ENCODE peak calls at places on chromosomes 3 and 15, in seven cellular contexts. One of them, this sample, is unnamed.

GRCh38 chr3:50418845-50419244 is 59.5 kb upstream of the TMEM115 start:
- DNase-seq in testis: no peak
- DNase-seq in suprapubic skin: no peak
- DNase-seq in pancreas: no peak
- DNase-seq in adrenal gland: no peak
- DNase-seq in CD8-positive, alpha-beta T cell: no peak
- DNase-seq in choroid plexus epithelial cell: peak; percentile 21
- DNase-seq in this sample: no peak

GRCh38 chr15:28980709-28981350 is 95.1 kb downstream of the APBA2 start:
- DNase-seq in testis: no peak
- DNase-seq in suprapubic skin: no peak
- DNase-seq in pancreas: no peak
- DNase-seq in adrenal gland: no peak
- DNase-seq in CD8-positive, alpha-beta T cell: no peak
- DNase-seq in choroid plexus epithelial cell: no peak
- DNase-seq in this sample: no peak

GRCh38 chr15:45231864-45232562 is 20.0 kb upstream of the SLC28A2 start:
- DNase-seq in testis: no peak
- DNase-seq in suprapubic skin: no peak
- DNase-seq in pancreas: no peak
- DNase-seq in adrenal gland: no peak
- DNase-seq in CD8-positive, alpha-beta T cell: no peak
- DNase-seq in choroid plexus epithelial cell: no peak
- DNase-seq in this sample: no peak

GRCh38 chr3:117628896-117629295 is 919.3 kb downstream of the TUSC7 start:
- DNase-seq in testis: no peak
- DNase-seq in suprapubic skin: no peak
- DNase-seq in pancreas: no peak
- DNase-seq in adrenal gland: no peak
- DNase-seq in CD8-positive, alpha-beta T cell: no peak
- DNase-seq in choroid plexus epithelial cell: peak; percentile 97
- DNase-seq in this sample: no peak

GRCh38 chr3:141656771-141657170 is 81.3 kb upstream of the RNF7 start:
- DNase-seq in testis: no peak
- DNase-seq in suprapubic skin: no peak
- DNase-seq in pancreas: no peak
- DNase-seq in adrenal gland: no peak
- DNase-seq in CD8-positive, alpha-beta T cell: no peak
- DNase-seq in choroid plexus epithelial cell: peak; percentile 76
- DNase-seq in this sample: no peak

GRCh38 chr3:30655187-30655812 is 48.9 kb downstream of the TGFBR2 start:
- DNase-seq in testis: no peak
- DNase-seq in suprapubic skin: no peak
- DNase-seq in pancreas: no peak
- DNase-seq in adrenal gland: no peak
- DNase-seq in CD8-positive, alpha-beta T cell: peak; percentile 63
- DNase-seq in choroid plexus epithelial cell: peak; percentile 92
- DNase-seq in this sample: no peak

GRCh38 chr3:117524890-117525289 is 815.3 kb downstream of the TUSC7 start:
- DNase-seq in testis: no peak
- DNase-seq in suprapubic skin: no peak
- DNase-seq in pancreas: no peak
- DNase-seq in adrenal gland: no peak
- DNase-seq in CD8-positive, alpha-beta T cell: no peak
- DNase-seq in choroid plexus epithelial cell: peak; percentile 61
- DNase-seq in this sample: no peak

GRCh38 chr3:153166206-153166605 is 4.2 kb downstream of the RAP2B start:
- DNase-seq in testis: no peak
- DNase-seq in suprapubic skin: no peak
- DNase-seq in pancreas: no peak
- DNase-seq in adrenal gland: no peak
- DNase-seq in CD8-positive, alpha-beta T cell: peak; percentile 40
- DNase-seq in choroid plexus epithelial cell: peak; percentile 49
- DNase-seq in this sample: no peak

GRCh38 chr3:116442331-116443021 is 2.8 kb downstream of the LSAMP start:
- DNase-seq in testis: no peak
- DNase-seq in suprapubic skin: no peak
- DNase-seq in pancreas: no peak
- DNase-seq in adrenal gland: no peak
- DNase-seq in CD8-positive, alpha-beta T cell: no peak
- DNase-seq in choroid plexus epithelial cell: no peak
- DNase-seq in this sample: no peak

GRCh38 chr15:44584162-44584749 is 47.3 kb downstream of the EIF3J start:
- DNase-seq in testis: peak; percentile 32
- DNase-seq in suprapubic skin: no peak
- DNase-seq in pancreas: peak; percentile 42
- DNase-seq in adrenal gland: peak; percentile 53
- DNase-seq in CD8-positive, alpha-beta T cell: peak; percentile 63
- DNase-seq in choroid plexus epithelial cell: peak; percentile 37
- DNase-seq in this sample: no peak

GRCh38 chr15:39310633-39311032 is 270.2 kb upstream of the THBS1 start:
- DNase-seq in testis: no peak
- DNase-seq in suprapubic skin: no peak
- DNase-seq in pancreas: no peak
- DNase-seq in adrenal gland: no peak
- DNase-seq in CD8-positive, alpha-beta T cell: no peak
- DNase-seq in choroid plexus epithelial cell: no peak
- DNase-seq in this sample: no peak

GRCh38 chr15:70522323-70522966 is 240.9 kb downstream of the UACA start:
- DNase-seq in testis: no peak
- DNase-seq in suprapubic skin: no peak
- DNase-seq in pancreas: no peak
- DNase-seq in adrenal gland: no peak
- DNase-seq in CD8-positive, alpha-beta T cell: no peak
- DNase-seq in choroid plexus epithelial cell: no peak
- DNase-seq in this sample: no peak

GRCh38 chr15:71761649-71762048 is 48.7 kb upstream of the NR2E3 start:
- DNase-seq in testis: no peak
- DNase-seq in suprapubic skin: no peak
- DNase-seq in pancreas: no peak
- DNase-seq in adrenal gland: peak; percentile 80
- DNase-seq in CD8-positive, alpha-beta T cell: no peak
- DNase-seq in choroid plexus epithelial cell: peak; percentile 89
- DNase-seq in this sample: no peak

GRCh38 chr3:127787556-127787955 is 34.8 kb downstream of the MGLL start:
- DNase-seq in testis: no peak
- DNase-seq in suprapubic skin: no peak
- DNase-seq in pancreas: no peak
- DNase-seq in adrenal gland: no peak
- DNase-seq in CD8-positive, alpha-beta T cell: no peak
- DNase-seq in choroid plexus epithelial cell: no peak
- DNase-seq in this sample: no peak

GRCh38 chr15:22227961-22228762 is 147.8 kb downstream of the OR4M2 start:
- DNase-seq in testis: no peak
- DNase-seq in suprapubic skin: no peak
- DNase-seq in pancreas: no peak
- DNase-seq in adrenal gland: no peak
- DNase-seq in CD8-positive, alpha-beta T cell: no peak
- DNase-seq in choroid plexus epithelial cell: no peak
- DNase-seq in this sample: peak; percentile 20

GRCh38 chr3:20108869-20109268 is 68.6 kb downstream of the KAT2B start:
- DNase-seq in testis: no peak
- DNase-seq in suprapubic skin: no peak
- DNase-seq in pancreas: no peak
- DNase-seq in adrenal gland: no peak
- DNase-seq in CD8-positive, alpha-beta T cell: no peak
- DNase-seq in choroid plexus epithelial cell: no peak
- DNase-seq in this sample: no peak

GRCh38 chr15:31403606-31404005 is 77.0 kb downstream of the KLF13 start:
- DNase-seq in testis: no peak
- DNase-seq in suprapubic skin: no peak
- DNase-seq in pancreas: no peak
- DNase-seq in adrenal gland: no peak
- DNase-seq in CD8-positive, alpha-beta T cell: no peak
- DNase-seq in choroid plexus epithelial cell: peak; percentile 61
- DNase-seq in this sample: no peak

GRCh38 chr15:66965201-66965900 is 100.1 kb upstream of the SMAD3 start:
- DNase-seq in testis: no peak
- DNase-seq in suprapubic skin: no peak
- DNase-seq in pancreas: no peak
- DNase-seq in adrenal gland: no peak
- DNase-seq in CD8-positive, alpha-beta T cell: no peak
- DNase-seq in choroid plexus epithelial cell: no peak
- DNase-seq in this sample: no peak

GRCh38 chr3:187770224-187770623 is 25.0 kb upstream of the BCL6 start:
- DNase-seq in testis: no peak
- DNase-seq in suprapubic skin: no peak
- DNase-seq in pancreas: no peak
- DNase-seq in adrenal gland: no peak
- DNase-seq in CD8-positive, alpha-beta T cell: no peak
- DNase-seq in choroid plexus epithelial cell: no peak
- DNase-seq in this sample: no peak

GRCh38 chr3:5285439-5285838 is 97.9 kb downstream of the EDEM1 start:
- DNase-seq in testis: no peak
- DNase-seq in suprapubic skin: no peak
- DNase-seq in pancreas: no peak
- DNase-seq in adrenal gland: no peak
- DNase-seq in CD8-positive, alpha-beta T cell: no peak
- DNase-seq in choroid plexus epithelial cell: no peak
- DNase-seq in this sample: no peak

GRCh38 chr3:176840604-176841287 is 356.5 kb downstream of the TBL1XR1 start:
- DNase-seq in testis: no peak
- DNase-seq in suprapubic skin: no peak
- DNase-seq in pancreas: no peak
- DNase-seq in adrenal gland: no peak
- DNase-seq in CD8-positive, alpha-beta T cell: no peak
- DNase-seq in choroid plexus epithelial cell: no peak
- DNase-seq in this sample: no peak

GRCh38 chr15:65354835-65355172 is 23.0 kb downstream of the IGDCC3 start:
- DNase-seq in testis: no peak
- DNase-seq in suprapubic skin: no peak
- DNase-seq in pancreas: no peak
- DNase-seq in adrenal gland: no peak
- DNase-seq in CD8-positive, alpha-beta T cell: no peak
- DNase-seq in choroid plexus epithelial cell: no peak
- DNase-seq in this sample: no peak

GRCh38 chr3:171807129-171807675 is 3.1 kb downstream of the PLD1 start:
- DNase-seq in testis: no peak
- DNase-seq in suprapubic skin: no peak
- DNase-seq in pancreas: no peak
- DNase-seq in adrenal gland: no peak
- DNase-seq in CD8-positive, alpha-beta T cell: no peak
- DNase-seq in choroid plexus epithelial cell: no peak
- DNase-seq in this sample: no peak

GRCh38 chr15:73264881-73265280 is 103.9 kb downstream of the HCN4 start:
- DNase-seq in testis: no peak
- DNase-seq in suprapubic skin: no peak
- DNase-seq in pancreas: no peak
- DNase-seq in adrenal gland: no peak
- DNase-seq in CD8-positive, alpha-beta T cell: no peak
- DNase-seq in choroid plexus epithelial cell: no peak
- DNase-seq in this sample: no peak

GRCh38 chr3:129596194-129597086 is 10.0 kb downstream of the PLXND1 start:
- DNase-seq in testis: peak; percentile 81
- DNase-seq in suprapubic skin: peak; percentile 92
- DNase-seq in pancreas: no peak
- DNase-seq in adrenal gland: peak; percentile 77
- DNase-seq in CD8-positive, alpha-beta T cell: no peak
- DNase-seq in choroid plexus epithelial cell: peak; percentile 88
- DNase-seq in this sample: no peak

GRCh38 chr3:194137314-194138097 is 1.6 kb downstream of the HES1 start:
- DNase-seq in testis: peak; percentile 79
- DNase-seq in suprapubic skin: peak; percentile 78
- DNase-seq in pancreas: peak; percentile 83
- DNase-seq in adrenal gland: peak; percentile 75
- DNase-seq in CD8-positive, alpha-beta T cell: peak; percentile 45
- DNase-seq in choroid plexus epithelial cell: peak; percentile 81
- DNase-seq in this sample: no peak
- TF ChIP-seq CTCF in testis: peak; percentile 30
- TF ChIP-seq CTCF in suprapubic skin: peak; percentile 13
- TF ChIP-seq CTCF in pancreas: no peak
- TF ChIP-seq CTCF in adrenal gland: no peak
- TF ChIP-seq CTCF in CD8-positive, alpha-beta T cell: peak; percentile 16
- TF ChIP-seq CTCF in choroid plexus epithelial cell: peak; percentile 43
- TF ChIP-seq CTCF in this sample: no peak

GRCh38 chr15:37087050-37087691 is 13.2 kb downstream of the MEIS2 start:
- DNase-seq in testis: no peak
- DNase-seq in suprapubic skin: no peak
- DNase-seq in pancreas: no peak
- DNase-seq in adrenal gland: no peak
- DNase-seq in CD8-positive, alpha-beta T cell: no peak
- DNase-seq in choroid plexus epithelial cell: no peak
- DNase-seq in this sample: no peak
- TF ChIP-seq CTCF in testis: no peak
- TF ChIP-seq CTCF in suprapubic skin: no peak
- TF ChIP-seq CTCF in pancreas: no peak
- TF ChIP-seq CTCF in adrenal gland: no peak
- TF ChIP-seq CTCF in CD8-positive, alpha-beta T cell: no peak
- TF ChIP-seq CTCF in choroid plexus epithelial cell: no peak
- TF ChIP-seq CTCF in this sample: no peak

GRCh38 chr15:68553994-68554715 is 24.6 kb upstream of the CORO2B start:
- DNase-seq in testis: peak; percentile 85
- DNase-seq in suprapubic skin: no peak
- DNase-seq in pancreas: peak; percentile 63
- DNase-seq in adrenal gland: peak; percentile 73
- DNase-seq in CD8-positive, alpha-beta T cell: peak; percentile 46
- DNase-seq in choroid plexus epithelial cell: peak; percentile 77
- DNase-seq in this sample: peak; percentile 88

GRCh38 chr15:68556139-68556990 is 22.4 kb upstream of the CORO2B start:
- DNase-seq in testis: no peak
- DNase-seq in suprapubic skin: peak; percentile 46
- DNase-seq in pancreas: no peak
- DNase-seq in adrenal gland: no peak
- DNase-seq in CD8-positive, alpha-beta T cell: no peak
- DNase-seq in choroid plexus epithelial cell: no peak
- DNase-seq in this sample: no peak

GRCh38 chr15:68554716-68555347 is 24.0 kb upstream of the CORO2B start:
- DNase-seq in testis: no peak
- DNase-seq in suprapubic skin: no peak
- DNase-seq in pancreas: no peak
- DNase-seq in adrenal gland: no peak
- DNase-seq in CD8-positive, alpha-beta T cell: no peak
- DNase-seq in choroid plexus epithelial cell: no peak
- DNase-seq in this sample: no peak

GRCh38 chr15:68553594-68553993 is 25.2 kb upstream of the CORO2B start:
- DNase-seq in testis: no peak
- DNase-seq in suprapubic skin: no peak
- DNase-seq in pancreas: no peak
- DNase-seq in adrenal gland: no peak
- DNase-seq in CD8-positive, alpha-beta T cell: no peak
- DNase-seq in choroid plexus epithelial cell: no peak
- DNase-seq in this sample: no peak

GRCh38 chr15:68555348-68556037 is 23.3 kb upstream of the CORO2B start:
- DNase-seq in testis: no peak
- DNase-seq in suprapubic skin: no peak
- DNase-seq in pancreas: no peak
- DNase-seq in adrenal gland: no peak
- DNase-seq in CD8-positive, alpha-beta T cell: no peak
- DNase-seq in choroid plexus epithelial cell: no peak
- DNase-seq in this sample: no peak
- TF ChIP-seq CTCF in testis: no peak
- TF ChIP-seq CTCF in suprapubic skin: no peak
- TF ChIP-seq CTCF in pancreas: no peak
- TF ChIP-seq CTCF in adrenal gland: no peak
- TF ChIP-seq CTCF in CD8-positive, alpha-beta T cell: no peak
- TF ChIP-seq CTCF in choroid plexus epithelial cell: no peak
- TF ChIP-seq CTCF in this sample: no peak

DNA sequence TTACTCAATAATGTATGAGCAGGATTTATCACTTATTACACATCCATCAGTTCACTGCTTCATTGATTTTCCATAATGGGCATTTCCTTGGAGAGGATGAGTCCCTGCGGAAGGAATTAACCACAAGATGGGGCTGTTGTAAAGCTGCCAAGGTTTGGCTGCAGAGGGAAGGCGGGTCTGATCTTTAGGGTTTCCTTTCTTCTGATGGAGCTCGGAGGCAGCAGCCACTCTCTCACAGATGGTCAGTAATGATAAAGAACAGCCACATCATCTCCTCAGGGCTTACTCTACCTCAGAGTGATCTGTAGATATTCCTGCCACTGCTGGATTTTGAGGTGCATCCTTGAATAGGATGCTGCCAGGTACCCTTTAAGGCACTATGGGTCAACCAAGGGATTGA is 115.2 kb downstream of the USP13 start:
- DNase-seq in testis: peak; percentile 22
- DNase-seq in suprapubic skin: no peak
- DNase-seq in pancreas: no peak
- DNase-seq in adrenal gland: no peak
- DNase-seq in CD8-positive, alpha-beta T cell: no peak
- DNase-seq in choroid plexus epithelial cell: peak; percentile 79
- DNase-seq in this sample: no peak
- TF ChIP-seq CTCF in testis: peak; percentile 9
- TF ChIP-seq CTCF in suprapubic skin: no peak
- TF ChIP-seq CTCF in pancreas: no peak
- TF ChIP-seq CTCF in adrenal gland: no peak
- TF ChIP-seq CTCF in CD8-positive, alpha-beta T cell: no peak
- TF ChIP-seq CTCF in choroid plexus epithelial cell: peak; percentile 82
- TF ChIP-seq CTCF in this sample: no peak